ENCODE peak calls at places on chromosomes 7 and 10, in five cellular contexts. J, M, U, E and D are unnamed samples.

GRCh38 chr7:80047856-80048459 is 86.7 kb upstream of the GNAI1 start:
- DNase-seq in M (no peak), U (no peak), J (no peak), E (no peak), D (no peak)

GRCh38 chr10:116669832-116670644 is 49.3 kb downstream of the PNLIPRP2 start:
- DNase-seq in M (no peak), J (no peak), U (no peak), E (no peak), D (no peak)

GRCh38 chr10:76141376-76141775 is 710.0 kb downstream of the LRMDA start:
- DNase-seq in E (no peak), U (no peak), J (no peak), M (no peak), D (no peak)

GRCh38 chr10:20846263-20846662 is 50.8 kb downstream of the NEBL start:
- DNase-seq in J (no peak), E (no peak), M (no peak), U (no peak), D (no peak)

GRCh38 chr7:81014266-81014665 is 95.4 kb upstream of the SEMA3C start:
- DNase-seq in J (no peak), E (peak), U (no peak), M (no peak), D (no peak)

GRCh38 chr7:32594965-32595364 is 99.7 kb downstream of the AVL9 start:
- DNase-seq in M (no peak), E (peak), J (no peak), U (no peak), D (no peak)

GRCh38 chr10:110977662-110978061 is 58.3 kb downstream of the SHOC2 start:
- DNase-seq in U (no peak), E (no peak), J (no peak), M (no peak), D (no peak)

GRCh38 chr10:21662635-21663034 is 128.6 kb downstream of the MLLT10 start:
- DNase-seq in U (no peak), E (no peak), M (no peak), J (no peak), D (no peak)

GRCh38 chr7:48180981-48181380 is 9.7 kb downstream of the ABCA13 start:
- DNase-seq in U (no peak), J (no peak), E (no peak), M (no peak), D (no peak)

GRCh38 chr10:99538287-99538917 is 5.7 kb downstream of the NKX2-3 start:
- DNase-seq in J (no peak), M (no peak), U (no peak), E (no peak), D (no peak)

GRCh38 chr10:90871279-90871760 is 454 bp upstream of the RPP30 start:
- DNase-seq in M (no peak), E (peak), J (peak), U (no peak), D (peak)

GRCh38 chr10:89153971-89154370 is 53.1 kb downstream of the CH25H start:
- DNase-seq in E (no peak), J (no peak), M (no peak), U (no peak), D (no peak)

GRCh38 chr10:79376078-79376628 is 28.9 kb downstream of the PPIF start:
- DNase-seq in U (no peak), J (no peak), E (no peak), M (no peak), D (no peak)

GRCh38 chr7:4882169-4882741 is 1.3 kb downstream of the RADIL start:
- DNase-seq in E (peak), J (no peak), M (peak), U (no peak), D (no peak)

GRCh38 chr10:132489053-132489703 is 48.4 kb upstream of the INPP5A start:
- DNase-seq in M (no peak), U (no peak), J (no peak), E (peak), D (no peak)

GRCh38 chr7:72152171-72153131 is 259.7 kb downstream of the CALN1 start:
- DNase-seq in J (no peak), M (peak), U (no peak), E (no peak), D (no peak)

GRCh38 chr7:159028456-159029401 is 115.9 kb downstream of the VIPR2 start:
- DNase-seq in U (no peak), J (no peak), E (no peak), M (peak), D (no peak)

GRCh38 chr10:51602326-51602725 is 97.1 kb downstream of the CSTF2T start:
- DNase-seq in E (peak), U (no peak), M (no peak), J (no peak), D (no peak)

GRCh38 chr7:49845626-49846025 is 72.2 kb downstream of the VWC2 start:
- DNase-seq in M (no peak), U (no peak), J (no peak), E (no peak), D (no peak)

GRCh38 chr7:47610506-47611044 is 28.7 kb upstream of the TNS3 start:
- DNase-seq in J (peak), U (no peak), E (peak), M (no peak), D (no peak)

GRCh38 chr10:13834581-13835286 is 248.0 kb downstream of the PRPF18 start:
- DNase-seq in J (no peak), E (no peak), U (no peak), M (peak), D (no peak)

GRCh38 chr7:35003679-35004278 is 33.5 kb downstream of the DPY19L1 start:
- DNase-seq in E (peak), J (peak), M (peak), U (no peak), D (no peak)

GRCh38 chr7:141671705-141672496 is 30.1 kb downstream of the DENND11 start:
- DNase-seq in J (no peak), E (no peak), M (no peak), U (no peak), D (no peak)

GRCh38 chr10:68074404-68074774 is 694 bp downstream of the HERC4 start:
- DNase-seq in U (no peak), M (no peak), E (no peak), J (no peak), D (no peak)